ENCODE peak calls at places on chromosomes 11 and 22, in five cellular contexts. Y is activated T-cell treated with anti-CD3 and anti-CD28 coated beads for 1 hour; S is GM18507; E is CD8-positive, alpha-beta memory T cell; T is small intestine. G is an unnamed sample.

GRCh38 chr22:38315801-38316339 is 1.4 kb downstream of the CSNK1E start:
- DNase-seq in Y (no peak), T (peak; percentile 23), E (no peak), S (no peak), G (peak; percentile 40)

GRCh38 chr11:1510928-1511327 is 24.3 kb upstream of the MOB2 start:
- DNase-seq in Y (no peak), T (no peak), E (no peak), S (no peak), G (no peak)

GRCh38 chr22:48585916-48586798 is 1241.5 kb downstream of the BRD1 start:
- DNase-seq in E (no peak), T (no peak), S (no peak), Y (no peak), G (peak; percentile 23)

GRCh38 chr11:12232819-12233601 is 122.6 kb downstream of the MICAL2 start:
- DNase-seq in E (no peak), T (no peak), S (no peak), Y (no peak), G (no peak)

GRCh38 chr11:134272381-134273316 is 3.5 kb upstream of the GLB1L3 start:
- DNase-seq in E (no peak), T (peak; percentile 10), Y (no peak), S (no peak), G (no peak)

GRCh38 chr11:102780491-102780918 is at the start of gene MMP10:
- DNase-seq in E (no peak), Y (no peak), S (no peak), T (peak; percentile 19), G (peak; percentile 41)

GRCh38 chr11:9858822-9859221 is 194.9 kb downstream of the SWAP70 start:
- DNase-seq in S (no peak), Y (no peak), T (no peak), E (no peak), G (no peak)

GRCh38 chr11:15146271-15147003 is 31.7 kb downstream of the INSC start:
- DNase-seq in S (no peak), Y (no peak), E (no peak), T (no peak), G (no peak)

GRCh38 chr22:23458663-23459541 is 121.2 kb downstream of the IGLL1 start:
- DNase-seq in S (no peak), Y (no peak), T (no peak), E (no peak), G (no peak)

GRCh38 chr11:1323779-1324178 is 14.3 kb upstream of the TOLLIP start:
- DNase-seq in E (no peak), Y (no peak), T (peak; percentile 56), S (no peak), G (no peak)

GRCh38 chr11:6703247-6704063 is 20.3 kb upstream of the MRPL17 start:
- DNase-seq in S (no peak), E (no peak), Y (peak; percentile 19), T (peak; percentile 58), G (peak; percentile 66)

GRCh38 chr11:44978961-44979331 is 28.3 kb upstream of the TP53I11 start:
- DNase-seq in Y (no peak), S (no peak), E (no peak), T (peak; percentile 80), G (no peak)

GRCh38 chr11:117528061-117528780 is 200.6 kb downstream of the CEP164 start:
- DNase-seq in E (no peak), Y (no peak), S (no peak), T (no peak), G (no peak)

GRCh38 chr11:33266418-33267215 is 9.4 kb downstream of the HIPK3 start:
- DNase-seq in Y (no peak), S (no peak), T (no peak), E (no peak), G (peak; percentile 35)

GRCh38 chr11:100397401-100397800 is 289.7 kb upstream of the ARHGAP42 start:
- DNase-seq in S (no peak), Y (no peak), E (no peak), T (no peak), G (no peak)

GRCh38 chr11:10642298-10642697 is 51.3 kb downstream of the IRAG1 start:
- DNase-seq in E (no peak), T (no peak), Y (no peak), S (no peak), G (no peak)

GRCh38 chr22:24763872-24764485 is 10.5 kb downstream of the PIWIL3 start:
- DNase-seq in Y (no peak), S (no peak), E (no peak), T (no peak), G (no peak)

GRCh38 chr11:59785818-59786217 is 24.8 kb downstream of the MRPL16 start:
- DNase-seq in T (no peak), E (no peak), S (no peak), Y (no peak), G (no peak)

GRCh38 chr11:117144477-117145392 is 648 bp downstream of the PAFAH1B2 start:
- DNase-seq in Y (no peak), T (peak; percentile 65), S (no peak), E (no peak), G (peak; percentile 70)

GRCh38 chr11:74472030-74472429 is 4.7 kb upstream of the KCNE3 start:
- DNase-seq in E (no peak), T (no peak), Y (no peak), S (no peak), G (no peak)

GRCh38 chr11:115217726-115218311 is 286.4 kb downstream of the CADM1 start:
- DNase-seq in E (peak; percentile 11), S (no peak), T (no peak), Y (no peak), G (no peak)

GRCh38 chr11:123622576-123622975 is 31.8 kb downstream of the SCN3B start:
- DNase-seq in T (no peak), E (no peak), Y (no peak), S (no peak), G (no peak)

GRCh38 chr11:126360049-126360446 is 4.6 kb downstream of the ST3GAL4 start:
- DNase-seq in S (no peak), T (no peak), Y (no peak), E (no peak), G (no peak)

GRCh38 chr11:1161410-1162152 is 3.8 kb downstream of the MUC5AC start:
- DNase-seq in E (no peak), T (no peak), Y (no peak), S (no peak), G (no peak)

GRCh38 chr22:36289406-36289870 is 36.5 kb downstream of the APOL1 start:
- DNase-seq in T (no peak), E (no peak), Y (no peak), S (no peak), G (no peak)

GRCh38 chr11:29272019-29272654 is 744.7 kb downstream of the KCNA4 start:
- DNase-seq in E (no peak), S (no peak), Y (no peak), T (no peak), G (no peak)

GRCh38 chr11:90836031-90836430 is 613.2 kb upstream of the CHORDC1 start:
- DNase-seq in E (no peak), T (no peak), S (no peak), Y (no peak), G (no peak)

GRCh38 chr11:100009728-100010127 is 677.4 kb upstream of the ARHGAP42 start:
- DNase-seq in T (no peak), S (no peak), E (no peak), Y (no peak), G (no peak)

GRCh38 chr11:110529043-110529442 is 99.3 kb downstream of the FDX1 start:
- DNase-seq in Y (no peak), E (no peak), S (no peak), T (no peak), G (peak; percentile 42)

GRCh38 chr11:12195773-12196172 is 85.4 kb downstream of the MICAL2 start:
- DNase-seq in Y (peak; percentile 20), S (no peak), T (peak; percentile 45), E (peak; percentile 61), G (no peak)

GRCh38 chr11:32131321-32131720 is 40.4 kb downstream of the RCN1 start:
- DNase-seq in E (no peak), Y (no peak), S (no peak), T (no peak), G (no peak)

GRCh38 chr22:46593211-46593676 is 26.9 kb upstream of the GRAMD4 start:
- DNase-seq in T (no peak), E (no peak), Y (no peak), S (no peak), G (peak; percentile 77)